ENCODE peak calls at places on chromosomes 12 and 14, in four cellular contexts. Z is H9, N is IMR-90, M is trophoblast cell. L is an unnamed sample. For H3K9me3, the result is how much of the 10 kb centered on the place peaks cover.

GRCh38 chr12:97837401-97837800 is 374.8 kb downstream of the RMST start:
- DNase-seq in Z (no peak), N (no peak), M (peak), L (no peak)

GRCh38 chr12:59895161-59895785 is 299.4 kb downstream of the SLC16A7 start:
- DNase-seq in Z (no peak), N (no peak), M (no peak), L (no peak)

GRCh38 chr12:62684586-62685295 is 218.1 kb downstream of the MON2 start:
- DNase-seq in Z (no peak), N (no peak), M (no peak), L (no peak)

GRCh38 chr12:129723260-129723659 is 180.6 kb downstream of the TMEM132D start:
- DNase-seq in Z (no peak), N (no peak), M (no peak), L (no peak)

GRCh38 chr12:16352481-16352880 is 5.0 kb downstream of the MGST1 start:
- DNase-seq in Z (no peak), N (peak), M (no peak), L (no peak)

GRCh38 chr12:14399871-14400270 is 34.4 kb downstream of the ATF7IP start:
- DNase-seq in Z (no peak), N (peak), M (no peak), L (no peak)

GRCh38 chr14:90755661-90756304 is 60.4 kb downstream of the TTC7B start:
- DNase-seq in Z (no peak), N (peak), M (no peak), L (no peak)

GRCh38 chr12:108817909-108818308 is 39.5 kb downstream of the SSH1 start:
- DNase-seq in Z (no peak), N (no peak), M (no peak), L (no peak)

GRCh38 chr12:76274699-76275098 is 73.5 kb downstream of the BBS10 start:
- DNase-seq in Z (no peak), N (peak), M (no peak), L (no peak)

GRCh38 chr14:97033556-97034081 is 236.4 kb downstream of the VRK1 start:
- DNase-seq in Z (peak), N (no peak), M (no peak), L (no peak)

GRCh38 chr12:43988838-43989560 is 153.1 kb downstream of the TMEM117 start:
- DNase-seq in Z (no peak), N (peak), M (no peak), L (no peak)

GRCh38 chr14:99035712-99036593 is 236.0 kb downstream of the BCL11B start:
- DNase-seq in Z (peak), N (peak), M (peak), L (peak)

GRCh38 chr12:54596526-54596946 is 8.1 kb upstream of the PPP1R1A start:
- DNase-seq in Z (peak), N (peak), M (peak), L (peak)

GRCh38 chr12:102343361-102344121 is 136.8 kb downstream of the IGF1 start:
- DNase-seq in Z (no peak), N (peak), M (peak), L (peak)

GRCh38 chr12:55828357-55828756 is 1.0 kb downstream of the DNAJC14 start:
- DNase-seq in Z (no peak), N (no peak), M (no peak), L (no peak)

GRCh38 chr12:121796855-121797751 is 3.6 kb upstream of the RHOF start:
- DNase-seq in Z (peak), N (peak), M (peak), L (peak)

GRCh38 chr12:54304187-54304810 is 3.5 kb upstream of the NFE2 start:
- DNase-seq in Z (peak), N (no peak), M (peak), L (no peak)

GRCh38 chr12:124722871-124723270 is 140.8 kb downstream of the SCARB1 start:
- DNase-seq in Z (no peak), N (no peak), M (no peak), L (no peak)

GRCh38 chr12:25151476-25151875 is 43.5 kb downstream of the DNAI7 start:
- DNase-seq in Z (peak), N (peak), M (peak), L (no peak)

GRCh38 chr14:99687284-99688209 is 3.4 kb downstream of the CYP46A1 start:
- DNase-seq in Z (peak), N (no peak), M (no peak), L (peak)

GRCh38 chr12:113135178-113136127 is at the start of gene RASAL1:
- DNase-seq in Z (peak), N (no peak), M (no peak), L (no peak)

GRCh38 chr14:93970589-93970966 is 5.8 kb downstream of the ASB2 start:
- DNase-seq in Z (no peak), N (no peak), M (no peak), L (no peak)

GRCh38 chr12:68176252-68176651 is 16.7 kb upstream of the IFNG start:
- DNase-seq in Z (no peak), N (no peak), M (no peak), L (no peak)

GRCh38 chr14:21525995-21526671 is at the start of gene SALL2:
- DNase-seq in Z (peak), N (peak), M (no peak), L (peak)

GRCh38 chr14:68665116-68665515 is 127.8 kb downstream of the ZFP36L1 start:
- DNase-seq in Z (no peak), N (peak), M (no peak), L (no peak)

GRCh38 chr12:117692512-117692911 is 276.3 kb downstream of the KSR2 start:
- DNase-seq in Z (no peak), N (no peak), M (no peak), L (no peak)

GRCh38 chr14:99261916-99262787 is 9.8 kb downstream of the BCL11B start:
- DNase-seq in Z (no peak), N (no peak), M (no peak), L (no peak)

GRCh38 chr14:63134801-63135200 is 69.4 kb upstream of the RHOJ start:
- DNase-seq in Z (no peak), N (peak), M (no peak), L (peak)

GRCh38 chr12:49885663-49886461 is 17.8 kb downstream of the FAIM2 start:
- DNase-seq in Z (no peak), N (no peak), M (no peak), L (no peak)

GRCh38 chr14:69716483-69717187 is 50.3 kb upstream of the SRSF5 start:
- DNase-seq in Z (no peak), N (peak), M (no peak), L (no peak)

GRCh38 chr12:19972325-19973288 is 395.7 kb upstream of the PDE3A start:
- DNase-seq in Z (no peak), N (peak), M (no peak), L (no peak)

GRCh38 chr14:67602995-67603545 is 3.0 kb upstream of the PIGH start:
- DNase-seq in Z (no peak), N (no peak), M (no peak), L (no peak)

GRCh38 chr12:23596568-23596967 is 352.9 kb downstream of the SOX5 start:
- DNase-seq in Z (no peak), N (no peak), M (no peak), L (no peak)
- H3K9me3 ChIP-seq in Z (under half), N (under half), M (under half), L (under half)

DNA sequence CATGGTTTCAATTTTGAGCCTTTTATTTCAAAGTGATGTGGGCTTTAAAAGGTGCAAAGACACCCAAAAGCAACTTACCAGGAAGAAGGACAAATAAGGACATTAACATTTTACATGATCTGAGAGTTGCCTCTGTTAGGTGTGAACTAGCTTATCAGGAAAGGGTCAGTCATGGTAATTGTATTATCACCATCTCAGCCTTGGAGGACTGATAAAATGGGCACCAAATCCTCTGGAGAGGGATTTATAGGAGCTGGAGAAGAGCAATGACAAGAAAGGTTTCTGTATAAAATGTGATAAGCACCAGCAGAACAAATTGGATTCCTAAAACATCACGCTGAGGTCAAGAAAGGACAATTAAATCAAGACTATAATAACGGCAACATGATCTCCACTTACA is 217.7 kb upstream of the PRICKLE1 start:
- DNase-seq in Z (no peak), N (no peak), M (no peak), L (no peak)
- H2AK5ac ChIP-seq in Z (no peak), N (no peak), M (no peak), L (no peak)

GRCh38 chr12:110744176-110744575 is 1.5 kb upstream of the PPP1CC start:
- DNase-seq in Z (no peak), N (peak), M (no peak), L (no peak)

GRCh38 chr12:110741371-110741770 is 1.3 kb downstream of the PPP1CC start:
- DNase-seq in Z (no peak), N (no peak), M (no peak), L (no peak)

GRCh38 chr12:110742718-110743570 is at the start of gene PPP1CC:
- DNase-seq in Z (peak), N (peak), M (peak), L (peak)

GRCh38 chr12:110743571-110744093 is 941 bp upstream of the PPP1CC start:
- DNase-seq in Z (peak), N (no peak), M (peak), L (peak)

GRCh38 chr12:110741795-110742717 is 635 bp downstream of the PPP1CC start:
- DNase-seq in Z (no peak), N (peak), M (peak), L (peak)
- H4K91ac ChIP-seq in Z (no peak), N (peak), M (peak), L (no peak)

DNA sequence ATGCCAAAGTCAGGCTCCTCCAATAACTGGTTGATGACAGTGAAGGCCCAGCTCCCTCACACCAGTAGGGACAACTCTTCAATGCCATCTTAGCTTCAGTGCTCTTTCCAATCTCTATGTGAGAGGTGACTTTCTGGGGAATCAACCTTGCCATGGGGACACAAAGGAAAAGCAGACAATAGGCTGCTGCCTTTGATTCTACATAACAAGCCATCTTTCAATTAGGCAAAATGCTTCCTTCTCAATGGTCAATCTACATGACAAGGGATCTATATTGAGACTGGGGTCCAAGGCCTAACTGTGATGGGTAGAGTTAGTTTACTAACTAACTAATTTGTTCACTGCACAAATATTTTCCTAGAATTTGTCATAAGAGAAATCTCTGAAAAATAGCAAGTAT is 1417.5 kb upstream of the SEL1L start:
- DNase-seq in Z (peak), N (no peak), M (no peak), L (no peak)
- H3K9me3 ChIP-seq in Z (under half), N (under half), M (under half), L (under half)

GRCh38 chr12:94172031-94172430 is 23.7 kb downstream of the PLXNC1 start:
- DNase-seq in Z (no peak), N (peak), M (no peak), L (no peak)

GRCh38 chr12:94171595-94171930 is 23.2 kb downstream of the PLXNC1 start:
- DNase-seq in Z (no peak), N (peak), M (no peak), L (no peak)

GRCh38 chr12:94169495-94169894 is 21.1 kb downstream of the PLXNC1 start:
- DNase-seq in Z (no peak), N (no peak), M (no peak), L (no peak)

GRCh38 chr12:94170690-94171594 is 22.6 kb downstream of the PLXNC1 start:
- DNase-seq in Z (peak), N (no peak), M (no peak), L (no peak)

DNA sequence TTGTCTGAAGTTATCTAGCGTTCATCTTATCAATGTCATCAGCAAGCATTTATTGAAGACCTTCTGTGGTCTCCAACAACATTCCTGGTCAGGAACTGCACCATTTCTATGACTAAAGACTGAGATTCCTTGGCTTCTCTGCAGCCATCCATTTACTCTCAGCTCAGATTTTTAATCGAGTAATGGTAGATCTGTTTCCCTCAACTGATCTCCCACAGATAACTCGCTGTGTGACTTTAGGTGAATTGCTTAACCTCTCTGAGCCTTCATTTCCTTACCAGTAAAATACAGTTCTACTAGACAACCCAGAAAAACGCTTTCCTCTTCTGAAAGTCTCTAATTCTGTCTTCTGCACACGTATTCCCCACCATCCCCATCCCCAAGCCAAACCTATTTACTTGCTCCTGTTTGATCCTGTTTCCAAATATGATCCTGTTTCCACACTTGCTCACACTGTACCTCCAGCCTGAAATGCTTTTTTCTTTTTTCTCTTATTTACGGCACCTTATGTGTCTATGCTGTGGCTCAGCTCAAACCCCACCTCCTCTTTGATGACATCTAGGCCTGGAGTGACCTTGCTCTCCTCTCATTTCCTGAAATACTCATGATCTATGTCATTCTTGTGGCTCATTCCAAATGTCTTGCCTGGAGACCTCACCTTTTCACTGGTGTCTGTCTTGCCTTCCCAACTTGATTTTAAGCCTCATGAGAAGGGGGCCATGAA is 21.8 kb downstream of the PLXNC1 start:
- DNase-seq in Z (no peak), N (no peak), M (no peak), L (no peak)
- H2AK5ac ChIP-seq in Z (no peak), N (peak), M (no peak), L (no peak)

GRCh38 chr14:103731916-103732867 is 16.6 kb downstream of the ZFYVE21 start:
- DNase-seq in Z (no peak), N (no peak), M (no peak), L (no peak)
- H4K91ac ChIP-seq in Z (peak), N (no peak), M (no peak), L (no peak)

GRCh38 chr14:64931123-64931522 is 11.4 kb downstream of the GPX2 start:
- DNase-seq in Z (no peak), N (no peak), M (no peak), L (no peak)
- H3K9me3 ChIP-seq in Z (under half), N (under half), M (under half), L (under half)

GRCh38 chr12:6764011-6764828 is 1.9 kb upstream of the PTMS start:
- DNase-seq in Z (peak), N (peak), M (peak), L (peak)
- H2AK5ac ChIP-seq in Z (no peak), N (peak), M (no peak), L (no peak)

L was measured in neuronal stem cell.